ENCODE peak calls at places on chromosomes 4 and X, in five cellular contexts. One of them, this sample, is unnamed.

GRCh38 chrX:96453139-96453538 is 231.5 kb upstream of the DIAPH2 start:
- DNase-seq in heart left ventricle: no peak
- DNase-seq in T-helper 9 cell: no peak
- DNase-seq in NCI-H2171 treated with DMSO at 0.1 percent for 48 hours: no peak
- DNase-seq in neural progenitor cell: no peak
- DNase-seq in this sample: no peak

GRCh38 chr4:159425749-159426376 is 323.0 kb downstream of the RAPGEF2 start:
- DNase-seq in heart left ventricle: no peak
- DNase-seq in T-helper 9 cell: no peak
- DNase-seq in NCI-H2171 treated with DMSO at 0.1 percent for 48 hours: peak; percentile 37
- DNase-seq in neural progenitor cell: no peak
- DNase-seq in this sample: no peak

GRCh38 chrX:318068-318738 is 393 bp downstream of the GTPBP6 start:
- DNase-seq in heart left ventricle: peak; percentile 97
- DNase-seq in T-helper 9 cell: peak; percentile 97
- DNase-seq in NCI-H2171 treated with DMSO at 0.1 percent for 48 hours: no peak
- DNase-seq in neural progenitor cell: peak; percentile 100
- DNase-seq in this sample: peak; percentile 98

GRCh38 chrX:74465424-74465823 is 44.1 kb downstream of the SLC16A2 start:
- DNase-seq in heart left ventricle: no peak
- DNase-seq in T-helper 9 cell: no peak
- DNase-seq in NCI-H2171 treated with DMSO at 0.1 percent for 48 hours: no peak
- DNase-seq in neural progenitor cell: no peak
- DNase-seq in this sample: no peak

GRCh38 chr4:123031664-123032063 is 109.3 kb upstream of the NUDT6 start:
- DNase-seq in heart left ventricle: no peak
- DNase-seq in T-helper 9 cell: no peak
- DNase-seq in NCI-H2171 treated with DMSO at 0.1 percent for 48 hours: no peak
- DNase-seq in neural progenitor cell: no peak
- DNase-seq in this sample: no peak

GRCh38 chr4:143287571-143287923 is 49.1 kb upstream of the GAB1 start:
- DNase-seq in heart left ventricle: no peak
- DNase-seq in T-helper 9 cell: no peak
- DNase-seq in NCI-H2171 treated with DMSO at 0.1 percent for 48 hours: no peak
- DNase-seq in neural progenitor cell: peak; percentile 22
- DNase-seq in this sample: no peak

GRCh38 chr4:61540944-61541343 is 340.8 kb downstream of the ADGRL3 start:
- DNase-seq in heart left ventricle: no peak
- DNase-seq in T-helper 9 cell: no peak
- DNase-seq in NCI-H2171 treated with DMSO at 0.1 percent for 48 hours: peak; percentile 90
- DNase-seq in neural progenitor cell: no peak
- DNase-seq in this sample: no peak

GRCh38 chrX:47217121-47217851 is 1.2 kb upstream of the CDK16 start:
- DNase-seq in heart left ventricle: no peak
- DNase-seq in T-helper 9 cell: no peak
- DNase-seq in NCI-H2171 treated with DMSO at 0.1 percent for 48 hours: no peak
- DNase-seq in neural progenitor cell: no peak
- DNase-seq in this sample: no peak

GRCh38 chrX:37077646-37078433 is 69.7 kb downstream of the FAM47C start:
- DNase-seq in heart left ventricle: no peak
- DNase-seq in T-helper 9 cell: no peak
- DNase-seq in NCI-H2171 treated with DMSO at 0.1 percent for 48 hours: no peak
- DNase-seq in neural progenitor cell: no peak
- DNase-seq in this sample: no peak

GRCh38 chr4:112348488-112349158 is 51.5 kb downstream of the ALPK1 start:
- DNase-seq in heart left ventricle: peak; percentile 79
- DNase-seq in T-helper 9 cell: no peak
- DNase-seq in NCI-H2171 treated with DMSO at 0.1 percent for 48 hours: no peak
- DNase-seq in neural progenitor cell: peak; percentile 81
- DNase-seq in this sample: no peak

GRCh38 chr4:122992111-122992510 is 69.7 kb upstream of the NUDT6 start:
- DNase-seq in heart left ventricle: no peak
- DNase-seq in T-helper 9 cell: no peak
- DNase-seq in NCI-H2171 treated with DMSO at 0.1 percent for 48 hours: no peak
- DNase-seq in neural progenitor cell: no peak
- DNase-seq in this sample: no peak

GRCh38 chrX:45743081-45743533 is 542.4 kb upstream of the DIPK2B start:
- DNase-seq in heart left ventricle: no peak
- DNase-seq in T-helper 9 cell: no peak
- DNase-seq in NCI-H2171 treated with DMSO at 0.1 percent for 48 hours: no peak
- DNase-seq in neural progenitor cell: no peak
- DNase-seq in this sample: no peak

GRCh38 chr4:165814256-165815010 is 58.6 kb upstream of the TLL1 start:
- DNase-seq in heart left ventricle: no peak
- DNase-seq in T-helper 9 cell: no peak
- DNase-seq in NCI-H2171 treated with DMSO at 0.1 percent for 48 hours: no peak
- DNase-seq in neural progenitor cell: no peak
- DNase-seq in this sample: no peak

GRCh38 chr4:42282081-42282901 is 115.0 kb upstream of the SHISA3 start:
- DNase-seq in heart left ventricle: no peak
- DNase-seq in T-helper 9 cell: no peak
- DNase-seq in NCI-H2171 treated with DMSO at 0.1 percent for 48 hours: peak; percentile 58
- DNase-seq in neural progenitor cell: peak; percentile 92
- DNase-seq in this sample: peak; percentile 35

GRCh38 chr4:127214001-127214400 is 418.8 kb upstream of the INTU start:
- DNase-seq in heart left ventricle: no peak
- DNase-seq in T-helper 9 cell: no peak
- DNase-seq in NCI-H2171 treated with DMSO at 0.1 percent for 48 hours: no peak
- DNase-seq in neural progenitor cell: no peak
- DNase-seq in this sample: no peak

This sample was measured in T-helper 1 cell.